ENCODE peak calls at places on chromosomes 5 and 9, in ten cellular contexts. H is caudate nucleus; R is dorsolateral prefrontal cortex; Q is CD8-positive, alpha-beta memory T cell; A is RWPE1; V is kidney; N is small intestine; E is epithelial cell of prostate; Z is pancreas; K is H9. Y is an unnamed sample.

GRCh38 chr5:72597456-72597948 is 90.3 kb upstream of the ZNF366 start:
- DNase-seq in Z (no peak), E (no peak), V (no peak), A (peak), K (no peak), R (no peak), N (peak), H (no peak), Q (no peak), Y (no peak)

GRCh38 chr5:146007270-146007669 is 70.9 kb downstream of the SH3RF2 start:
- DNase-seq in K (no peak), N (peak), V (no peak), H (no peak), Z (no peak), E (no peak), R (no peak), Q (no peak), A (no peak), Y (no peak)

GRCh38 chr5:172097356-172097755 is 90.7 kb downstream of the STK10 start:
- DNase-seq in H (no peak), Q (no peak), R (peak), A (no peak), V (no peak), Z (no peak), N (no peak), K (no peak), E (no peak), Y (no peak)

GRCh38 chr9:95753762-95754465 is 121.6 kb upstream of the ERCC6L2 start:
- DNase-seq in H (no peak), V (peak), R (no peak), K (no peak), E (no peak), Z (no peak), N (no peak), Q (no peak), A (no peak), Y (no peak)

GRCh38 chr9:22457448-22457847 is 10.8 kb downstream of the DMRTA1 start:
- DNase-seq in V (no peak), H (no peak), Z (no peak), E (no peak), R (no peak), N (no peak), A (no peak), Q (no peak), K (peak), Y (no peak)

GRCh38 chr5:13524931-13525330 is 419.6 kb downstream of the DNAH5 start:
- DNase-seq in A (no peak), V (no peak), K (no peak), Q (no peak), H (no peak), E (no peak), N (peak), R (no peak), Z (no peak), Y (no peak)

GRCh38 chr5:17230808-17231525 is 13.5 kb downstream of the BASP1 start:
- DNase-seq in N (no peak), K (no peak), Z (no peak), H (no peak), E (no peak), Q (no peak), V (no peak), A (no peak), R (no peak), Y (no peak)

GRCh38 chr9:86126998-86127972 is 27.9 kb upstream of the GOLM1 start:
- DNase-seq in Z (peak), A (peak), E (peak), R (peak), H (no peak), Q (no peak), K (peak), N (peak), V (peak), Y (peak)

GRCh38 chr9:93597142-93597706 is 20.8 kb downstream of the PHF2 start:
- DNase-seq in K (no peak), E (no peak), N (no peak), V (peak), R (no peak), A (no peak), Z (no peak), H (no peak), Q (no peak), Y (no peak)

GRCh38 chr5:135013947-135014570 is 20.0 kb downstream of the PITX1 start:
- DNase-seq in R (no peak), K (peak), E (no peak), Q (no peak), V (peak), H (no peak), A (no peak), N (no peak), Z (peak), Y (no peak)

GRCh38 chr5:101393795-101394450 is 490.8 kb upstream of the ST8SIA4 start:
- DNase-seq in H (no peak), E (no peak), R (no peak), N (no peak), Z (no peak), V (no peak), K (no peak), A (no peak), Q (no peak), Y (no peak)

GRCh38 chr5:95403996-95404395 is 12.8 kb downstream of the FAM81B start:
- DNase-seq in V (no peak), A (peak), H (no peak), R (peak), E (no peak), Z (no peak), Q (no peak), K (no peak), N (no peak), Y (no peak)

GRCh38 chr5:151180291-151180690 is 22.7 kb upstream of the ANXA6 start:
- DNase-seq in N (no peak), V (no peak), K (no peak), R (no peak), H (no peak), A (no peak), Z (no peak), E (no peak), Q (no peak), Y (no peak)

GRCh38 chr5:44051591-44051990 is 337.6 kb downstream of the FGF10 start:
- DNase-seq in Q (no peak), H (no peak), V (no peak), N (no peak), Z (no peak), E (no peak), K (no peak), A (no peak), R (no peak), Y (no peak)

GRCh38 chr5:90134892-90135291 is 274.7 kb downstream of the CETN3 start:
- DNase-seq in V (peak), E (no peak), Z (no peak), A (no peak), R (peak), H (no peak), N (no peak), Q (no peak), K (no peak), Y (no peak)

GRCh38 chr5:54673523-54674225 is 156.1 kb downstream of the SNX18 start:
- DNase-seq in A (no peak), K (no peak), Z (no peak), N (peak), V (no peak), E (peak), R (no peak), Q (peak), H (no peak), Y (peak)

GRCh38 chr9:135791431-135792267 is 89.7 kb downstream of the KCNT1 start:
- DNase-seq in A (no peak), H (no peak), Q (no peak), K (no peak), N (no peak), E (no peak), Z (no peak), R (no peak), V (no peak), Y (no peak)

GRCh38 chr9:136751244-136751643 is 2.9 kb upstream of the LCN6 start:
- DNase-seq in H (no peak), Q (no peak), E (no peak), V (no peak), N (no peak), K (no peak), Z (no peak), A (no peak), R (no peak), Y (no peak)

GRCh38 chr5:93794954-93795353 is 53.6 kb upstream of the POU5F2 start:
- DNase-seq in A (no peak), V (peak), K (no peak), N (no peak), Z (no peak), Q (no peak), R (no peak), E (no peak), H (no peak), Y (no peak)

GRCh38 chr9:99353408-99353807 is 131.3 kb downstream of the SEC61B start:
- DNase-seq in V (no peak), E (peak), Q (no peak), H (no peak), Z (no peak), A (no peak), R (no peak), K (no peak), N (no peak), Y (no peak)

GRCh38 chr5:172562443-172562842 is 78.6 kb upstream of the NEURL1B start:
- DNase-seq in A (no peak), V (no peak), N (no peak), K (no peak), Z (no peak), R (no peak), E (no peak), H (no peak), Q (no peak), Y (no peak)

GRCh38 chr9:84570482-84571154 is 98.9 kb upstream of the NTRK2 start:
- DNase-seq in E (no peak), A (no peak), Z (no peak), Q (no peak), N (no peak), R (no peak), V (no peak), H (no peak), K (no peak), Y (no peak)

GRCh38 chr5:78367318-78367991 is 7.0 kb downstream of the SCAMP1 start:
- DNase-seq in A (no peak), R (no peak), V (no peak), E (no peak), N (no peak), Z (no peak), Q (no peak), K (no peak), H (no peak), Y (no peak)

GRCh38 chr5:139251281-139251687 is 42.3 kb upstream of the MATR3 start:
- DNase-seq in H (no peak), Q (peak), K (peak), A (no peak), E (no peak), V (no peak), R (no peak), N (peak), Z (no peak), Y (no peak)

GRCh38 chr5:148620696-148621095 is 33.6 kb downstream of the HTR4 start:
- DNase-seq in E (no peak), V (no peak), R (no peak), Q (peak), Z (no peak), H (no peak), K (no peak), A (no peak), N (peak), Y (no peak)

GRCh38 chr5:118956727-118957126 is 31.6 kb downstream of the DTWD2 start:
- DNase-seq in Q (no peak), H (no peak), E (no peak), Z (no peak), V (no peak), R (no peak), N (no peak), A (peak), K (no peak), Y (no peak)

GRCh38 chr9:129459550-129460322 is 161.2 kb downstream of the C9orf50 start:
- DNase-seq in R (no peak), N (no peak), Z (no peak), A (no peak), Q (no peak), V (no peak), H (no peak), E (no peak), K (no peak), Y (no peak)

GRCh38 chr9:136312436-136312835 is 8.5 kb upstream of the CCDC187 start:
- DNase-seq in Z (peak), A (peak), E (no peak), Q (peak), N (peak), V (peak), K (no peak), R (no peak), H (peak), Y (peak)

GRCh38 chr5:143495823-143496275 is 92.4 kb upstream of the NR3C1 start:
- DNase-seq in V (no peak), Q (no peak), H (no peak), Z (no peak), N (no peak), K (no peak), A (peak), R (no peak), E (no peak), Y (no peak)

GRCh38 chr9:131382850-131383729 is 10.8 kb upstream of the PRRC2B start:
- DNase-seq in R (no peak), Q (no peak), N (peak), V (no peak), Z (peak), E (no peak), H (no peak), K (peak), A (peak), Y (no peak)

GRCh38 chr9:88544245-88544644 is 9.3 kb downstream of the NXNL2 start:
- DNase-seq in N (peak), H (no peak), R (no peak), A (peak), K (no peak), Z (no peak), E (no peak), V (no peak), Q (no peak), Y (no peak)

GRCh38 chr5:151496041-151496484 is 48.7 kb downstream of the SLC36A1 start:
- DNase-seq in K (peak), H (no peak), N (no peak), R (no peak), E (no peak), Q (no peak), V (no peak), Z (no peak), A (no peak), Y (no peak)

GRCh38 chr5:691817-692529 is 1.2 kb downstream of the TPPP start:
- DNase-seq in E (no peak), V (no peak), Z (peak), A (no peak), Q (no peak), R (no peak), N (no peak), H (no peak), K (peak), Y (no peak)
- H3K27ac ChIP-seq in E (no peak), V (no peak), Z (no peak), A (no peak), Q (no peak), R (peak), N (no peak), H (peak), K (no peak), Y (peak)

GRCh38 chr5:123755587-123756324 is 243.8 kb downstream of the CSNK1G3 start:
- DNase-seq in V (no peak), H (no peak), E (no peak), Q (no peak), K (no peak), Z (no peak), R (no peak), A (no peak), N (no peak), Y (no peak)

GRCh38 chr5:123754167-123754840 is 242.3 kb downstream of the CSNK1G3 start:
- DNase-seq in Q (no peak), K (no peak), N (no peak), R (no peak), Z (no peak), E (no peak), H (no peak), V (no peak), A (no peak), Y (no peak)

GRCh38 chr5:123753349-123754166 is 241.6 kb downstream of the CSNK1G3 start:
- DNase-seq in Z (no peak), E (no peak), V (no peak), K (no peak), Q (no peak), H (no peak), A (no peak), N (no peak), R (no peak), Y (no peak)

GRCh38 chr5:123754903-123755302 is 242.9 kb downstream of the CSNK1G3 start:
- DNase-seq in N (no peak), E (no peak), Q (no peak), A (no peak), H (no peak), V (no peak), R (no peak), K (no peak), Z (no peak), Y (no peak)

GRCh38 chr5:123752576-123752975 is 240.6 kb downstream of the CSNK1G3 start:
- DNase-seq in Z (no peak), H (no peak), V (no peak), E (no peak), K (no peak), Q (no peak), A (no peak), R (no peak), N (no peak), Y (no peak)
- H3K27ac ChIP-seq in Z (no peak), H (peak), V (no peak), E (peak), K (no peak), Q (no peak), A (no peak), R (no peak), N (peak), Y (no peak)

GRCh38 chr5:73661753-73662152 is 35.8 kb downstream of the ARHGEF28 start:
- DNase-seq in R (no peak), N (no peak), Q (no peak), V (no peak), E (no peak), Z (no peak), H (no peak), A (no peak), K (no peak), Y (no peak)

GRCh38 chr5:73666891-73667290 is 40.9 kb downstream of the ARHGEF28 start:
- DNase-seq in K (no peak), E (no peak), V (no peak), A (no peak), R (no peak), N (no peak), Q (no peak), Z (no peak), H (no peak), Y (no peak)

GRCh38 chr5:73663860-73664240 is 37.9 kb downstream of the ARHGEF28 start:
- DNase-seq in V (no peak), Q (no peak), Z (no peak), H (no peak), E (no peak), N (no peak), A (no peak), K (no peak), R (no peak), Y (no peak)

GRCh38 chr5:73664796-73665195 is 38.8 kb downstream of the ARHGEF28 start:
- DNase-seq in Z (no peak), H (no peak), K (no peak), A (no peak), N (no peak), Q (no peak), V (no peak), E (no peak), R (no peak), Y (no peak)

GRCh38 chr5:73663161-73663859 is 37.3 kb downstream of the ARHGEF28 start:
- DNase-seq in E (no peak), H (no peak), N (no peak), R (no peak), Q (no peak), K (no peak), A (no peak), Z (no peak), V (no peak), Y (no peak)
- H3K27ac ChIP-seq in E (peak), H (no peak), N (no peak), R (no peak), Q (no peak), K (no peak), A (no peak), Z (peak), V (peak), Y (no peak)

GRCh38 chr9:29556317-29556716 is 1983.0 kb upstream of the C9orf72 start:
- DNase-seq in K (no peak), V (no peak), A (peak), H (no peak), R (no peak), E (peak), Q (no peak), Z (no peak), N (no peak), Y (no peak)

GRCh38 chr9:29555452-29555851 is 1982.2 kb upstream of the C9orf72 start:
- DNase-seq in N (no peak), R (no peak), Q (no peak), A (no peak), E (no peak), V (no peak), K (no peak), H (no peak), Z (no peak), Y (no peak)

GRCh38 chr9:29556746-29557145 is 1983.5 kb upstream of the C9orf72 start:
- DNase-seq in R (no peak), E (no peak), Q (no peak), H (no peak), V (no peak), Z (no peak), A (no peak), N (no peak), K (no peak), Y (no peak)
- H3K27ac ChIP-seq in R (no peak), E (no peak), Q (no peak), H (no peak), V (no peak), Z (no peak), A (no peak), N (no peak), K (no peak), Y (no peak)

GRCh38 chr5:56311306-56311904 is 78.3 kb upstream of the ANKRD55 start:
- DNase-seq in N (no peak), Q (no peak), A (no peak), K (no peak), H (no peak), V (no peak), Z (no peak), E (no peak), R (no peak), Y (no peak)
- H3K27ac ChIP-seq in N (no peak), Q (no peak), A (no peak), K (no peak), H (no peak), V (no peak), Z (peak), E (no peak), R (no peak), Y (no peak)

GRCh38 chr5:18984559-18985080 is 1003.4 kb downstream of the CDH18 start:
- DNase-seq in K (no peak), A (peak), Z (no peak), N (no peak), Q (no peak), H (no peak), V (no peak), E (peak), R (no peak), Y (no peak)
- H3K27ac ChIP-seq in K (no peak), A (no peak), Z (no peak), N (no peak), Q (no peak), H (no peak), V (no peak), E (no peak), R (no peak), Y (no peak)